ENCODE peak calls at places on chromosomes 16 and 17, in seven cellular contexts. O is heart left ventricle, R is body of pancreas, S is endothelial cell of umbilical vein, E is uterus, Z is prostate gland, F is esophagus squamous epithelium. B is an unnamed sample.

GRCh38 chr16:29641561-29641960 is 21.5 kb upstream of the SPN start:
- DNase-seq in O (no peak), R (no peak), S (no peak), E (no peak), Z (no peak), F (no peak), B (no peak)

GRCh38 chr17:21146362-21147021 is 19.7 kb downstream of the DHRS7B start:
- DNase-seq in O (no peak), R (no peak), S (no peak), E (no peak), Z (no peak), F (no peak), B (no peak)

GRCh38 chr17:48549909-48550308 is 5.0 kb upstream of the HOXB2 start:
- DNase-seq in O (no peak), R (no peak), S (no peak), E (no peak), Z (no peak), F (no peak), B (no peak)

GRCh38 chr17:67374329-67375053 is 2.6 kb upstream of the PITPNC1 start:
- DNase-seq in O (peak; percentile 94), R (peak; percentile 93), S (peak; percentile 88), E (peak; percentile 74), Z (peak; percentile 87), F (no peak), B (peak; percentile 93)

GRCh38 chr16:48292452-48292851 is 45.1 kb upstream of the ABCC11 start:
- DNase-seq in O (no peak), R (no peak), S (no peak), E (no peak), Z (no peak), F (no peak), B (no peak)

GRCh38 chr17:64092952-64093451 is 36.9 kb downstream of the ERN1 start:
- DNase-seq in O (no peak), R (peak; percentile 51), S (no peak), E (peak; percentile 40), Z (no peak), F (no peak), B (no peak)

GRCh38 chr16:89150090-89150835 is 21.3 kb upstream of the CDH15 start:
- DNase-seq in O (peak; percentile 37), R (no peak), S (no peak), E (no peak), Z (no peak), F (no peak), B (no peak)

GRCh38 chr17:81713556-81714411 is 1.7 kb downstream of the SLC25A10 start:
- DNase-seq in O (no peak), R (peak; percentile 71), S (no peak), E (peak; percentile 18), Z (no peak), F (no peak), B (no peak)

GRCh38 chr17:27494192-27495091 is 38.2 kb downstream of the KSR1 start:
- DNase-seq in O (peak; percentile 66), R (peak; percentile 93), S (peak; percentile 30), E (peak; percentile 47), Z (peak; percentile 93), F (no peak), B (peak; percentile 91)

GRCh38 chr17:8041249-8041928 is 2.5 kb downstream of the ALOX15B start:
- DNase-seq in O (no peak), R (peak; percentile 38), S (peak; percentile 66), E (no peak), Z (no peak), F (no peak), B (no peak)

DNA sequence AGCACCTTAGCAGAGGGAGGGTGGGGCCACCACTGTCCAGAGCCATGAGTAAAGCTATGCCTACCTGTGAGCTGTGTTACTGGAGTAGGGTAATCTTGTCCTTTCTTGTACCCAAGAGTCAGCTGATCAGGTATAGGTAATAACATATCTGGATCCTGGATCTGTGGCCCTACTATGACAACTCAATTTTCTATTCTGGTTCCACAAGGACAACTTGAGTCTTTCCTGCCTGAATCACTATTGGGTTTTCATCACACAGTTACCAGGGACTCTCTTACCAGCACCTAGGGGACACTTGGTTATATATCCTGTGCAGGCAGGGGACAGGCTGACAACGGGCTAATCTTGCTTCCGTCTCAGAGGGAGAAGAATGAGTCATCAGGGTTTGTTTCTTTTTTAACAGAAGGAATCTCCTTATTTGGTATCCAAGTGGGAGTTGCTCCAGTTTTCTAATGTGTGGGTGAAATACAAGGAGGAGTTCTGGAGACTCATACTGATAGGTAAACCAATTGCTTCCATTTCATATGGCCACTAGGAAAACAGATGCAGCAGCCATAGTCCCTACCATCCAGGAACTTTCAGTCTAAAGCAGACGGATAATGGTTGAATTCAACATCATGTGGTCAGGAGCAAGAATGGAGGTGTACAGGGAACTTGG is 6.8 kb downstream of the ZNF267 start:
- DNase-seq in O (no peak), R (no peak), S (peak; percentile 66), E (no peak), Z (no peak), F (no peak), B (no peak)
- TF ChIP-seq POLR2A in O (no peak), R (peak; percentile 14), S (no peak), E (no peak), Z (no peak), F (no peak), B (no peak)

GRCh38 chr16:84832488-84833141 is 12.8 kb downstream of the CRISPLD2 start:
- DNase-seq in O (peak; percentile 89), R (peak; percentile 54), S (no peak), E (peak; percentile 97), Z (peak; percentile 38), F (peak; percentile 18), B (peak; percentile 95)

GRCh38 chr16:84836234-84836647 is 16.5 kb downstream of the CRISPLD2 start:
- DNase-seq in O (peak; percentile 87), R (peak; percentile 49), S (no peak), E (peak; percentile 92), Z (peak; percentile 61), F (no peak), B (no peak)

GRCh38 chr16:84834403-84834772 is 14.6 kb downstream of the CRISPLD2 start:
- DNase-seq in O (no peak), R (no peak), S (no peak), E (no peak), Z (no peak), F (no peak), B (no peak)

GRCh38 chr16:84833142-84833495 is 13.3 kb downstream of the CRISPLD2 start:
- DNase-seq in O (no peak), R (no peak), S (no peak), E (no peak), Z (no peak), F (no peak), B (no peak)

DNA sequence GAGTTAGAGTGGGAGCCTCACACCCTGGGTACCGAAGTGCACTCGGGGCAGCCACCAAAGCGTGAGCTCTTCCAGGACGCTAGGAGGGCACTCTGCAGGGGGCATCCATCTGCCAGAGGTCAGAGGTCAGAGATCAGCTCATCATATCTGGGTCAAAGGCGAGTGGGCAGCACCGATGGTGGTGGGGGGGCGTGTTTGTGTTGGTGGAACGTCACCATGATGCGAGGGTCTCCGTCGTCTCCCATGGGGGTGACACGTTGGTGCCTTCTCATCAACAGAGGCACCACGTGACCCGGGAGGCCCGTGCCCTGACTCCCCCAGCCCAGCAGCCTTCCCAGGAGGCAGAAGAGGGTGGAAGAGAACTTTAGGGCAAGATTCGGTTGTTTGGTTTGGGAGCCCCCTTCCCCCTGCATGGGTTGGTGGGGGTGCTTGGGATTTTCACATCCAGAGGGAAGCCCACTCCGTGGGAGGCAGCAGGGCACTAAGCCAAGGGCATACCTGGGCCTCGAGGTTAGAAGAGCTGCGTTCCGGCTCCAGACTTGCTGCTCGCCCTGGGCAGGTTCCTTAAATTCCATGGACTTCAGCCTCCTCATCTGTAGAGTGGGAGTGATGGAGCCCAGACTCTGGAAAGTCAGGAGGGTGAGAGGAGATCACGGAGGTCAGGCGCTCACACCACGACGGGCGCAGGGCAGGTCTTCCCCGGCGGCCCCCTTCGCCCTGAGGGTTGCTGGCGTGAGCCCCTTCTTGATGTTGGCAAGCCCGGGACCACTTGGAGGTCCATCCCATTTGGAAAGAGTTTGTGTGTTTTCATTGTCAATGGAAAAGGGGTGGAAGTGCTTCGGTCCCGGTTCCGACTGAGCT is 14.0 kb downstream of the CRISPLD2 start:
- DNase-seq in O (no peak), R (no peak), S (no peak), E (no peak), Z (no peak), F (no peak), B (no peak)
- TF ChIP-seq POLR2A in O (no peak), R (no peak), S (no peak), E (no peak), Z (no peak), F (no peak), B (no peak)

DNA sequence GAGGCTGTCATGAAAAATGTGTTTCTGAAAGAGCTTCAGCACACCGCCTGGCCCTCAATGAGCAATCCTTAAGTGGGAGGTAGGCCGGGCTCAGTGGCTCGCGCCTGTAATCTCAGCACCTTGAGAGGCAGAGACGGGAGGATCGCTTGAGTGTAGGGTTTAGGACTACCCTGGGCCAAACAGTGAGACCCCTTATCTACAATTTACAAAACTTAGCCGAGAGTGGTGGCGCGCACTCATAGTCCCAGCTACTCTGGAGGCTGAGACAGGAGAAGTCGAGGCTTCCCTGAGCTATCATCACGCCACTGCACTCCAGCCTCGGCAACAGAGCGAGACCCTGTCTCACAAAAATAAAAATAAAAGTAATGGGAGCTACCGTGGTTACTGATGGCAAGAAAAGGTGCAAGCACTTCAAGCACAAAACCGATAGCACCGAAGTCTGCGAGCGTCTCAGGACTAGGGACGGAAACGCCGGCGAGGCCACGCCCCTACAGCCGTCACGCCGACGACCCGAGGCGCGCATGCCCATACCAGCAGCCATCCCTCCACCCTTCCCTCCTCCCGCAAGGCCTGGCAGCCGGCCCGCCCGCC is 622 bp downstream of the THUMPD1 start:
- DNase-seq in O (peak; percentile 94), R (peak; percentile 93), S (peak; percentile 85), E (peak; percentile 88), Z (peak; percentile 92), F (peak; percentile 41), B (peak; percentile 94)
- TF ChIP-seq POLR2A in O (no peak), R (no peak), S (peak; percentile 43), E (no peak), Z (peak; percentile 44), F (no peak), B (no peak)

GRCh38 chr16:1518626-1519135 is 14.8 kb upstream of the TMEM204 start:
- DNase-seq in O (no peak), R (no peak), S (no peak), E (no peak), Z (no peak), F (no peak), B (no peak)
- TF ChIP-seq POLR2A in O (no peak), R (no peak), S (no peak), E (no peak), Z (no peak), F (no peak), B (no peak)